ENCODE peak calls at places on chromosomes 12 and 14, in five cellular contexts. One of them, this sample, is unnamed.

GRCh38 chr14:25848601-25849000 is 749.2 kb downstream of the NOVA1 start:
- DNase-seq in cardiac muscle cell: no peak
- DNase-seq in CD8-positive, alpha-beta T cell: no peak
- DNase-seq in IMR-90: no peak
- DNase-seq in tibial artery: no peak
- DNase-seq in this sample: no peak

GRCh38 chr12:78191611-78192010 is 360.9 kb downstream of the NAV3 start:
- DNase-seq in cardiac muscle cell: no peak
- DNase-seq in CD8-positive, alpha-beta T cell: no peak
- DNase-seq in IMR-90: peak; percentile 47
- DNase-seq in tibial artery: no peak
- DNase-seq in this sample: no peak

GRCh38 chr12:6834873-6835272 is 5.9 kb upstream of the GNB3 start:
- DNase-seq in cardiac muscle cell: no peak
- DNase-seq in CD8-positive, alpha-beta T cell: no peak
- DNase-seq in IMR-90: no peak
- DNase-seq in tibial artery: no peak
- DNase-seq in this sample: no peak

GRCh38 chr12:110725267-110725666 is 17.4 kb downstream of the PPP1CC start:
- DNase-seq in cardiac muscle cell: no peak
- DNase-seq in CD8-positive, alpha-beta T cell: no peak
- DNase-seq in IMR-90: no peak
- DNase-seq in tibial artery: no peak
- DNase-seq in this sample: no peak

GRCh38 chr14:25150934-25151790 is 101.2 kb upstream of the STXBP6 start:
- DNase-seq in cardiac muscle cell: peak; percentile 73
- DNase-seq in CD8-positive, alpha-beta T cell: no peak
- DNase-seq in IMR-90: peak; percentile 71
- DNase-seq in tibial artery: no peak
- DNase-seq in this sample: no peak

GRCh38 chr12:32533971-32534590 is 134.7 kb downstream of the FGD4 start:
- DNase-seq in cardiac muscle cell: peak; percentile 67
- DNase-seq in CD8-positive, alpha-beta T cell: no peak
- DNase-seq in IMR-90: peak; percentile 98
- DNase-seq in tibial artery: peak; percentile 79
- DNase-seq in this sample: peak; percentile 53

GRCh38 chr14:68397827-68398226 is 395.0 kb downstream of the ZFP36L1 start:
- DNase-seq in cardiac muscle cell: no peak
- DNase-seq in CD8-positive, alpha-beta T cell: no peak
- DNase-seq in IMR-90: peak; percentile 74
- DNase-seq in tibial artery: no peak
- DNase-seq in this sample: no peak

GRCh38 chr14:98292191-98292590 is 979.8 kb downstream of the BCL11B start:
- DNase-seq in cardiac muscle cell: no peak
- DNase-seq in CD8-positive, alpha-beta T cell: no peak
- DNase-seq in IMR-90: no peak
- DNase-seq in tibial artery: no peak
- DNase-seq in this sample: no peak

GRCh38 chr14:57987051-57987450 is 121.2 kb upstream of the SLC35F4 start:
- DNase-seq in cardiac muscle cell: no peak
- DNase-seq in CD8-positive, alpha-beta T cell: no peak
- DNase-seq in IMR-90: no peak
- DNase-seq in tibial artery: no peak
- DNase-seq in this sample: no peak

GRCh38 chr12:110694330-110694891 is 5.5 kb upstream of the HVCN1 start:
- DNase-seq in cardiac muscle cell: no peak
- DNase-seq in CD8-positive, alpha-beta T cell: no peak
- DNase-seq in IMR-90: no peak
- DNase-seq in tibial artery: peak; percentile 54
- DNase-seq in this sample: no peak

GRCh38 chr12:109291531-109292341 is 17.3 kb downstream of the FOXN4 start:
- DNase-seq in cardiac muscle cell: peak; percentile 89
- DNase-seq in CD8-positive, alpha-beta T cell: no peak
- DNase-seq in IMR-90: no peak
- DNase-seq in tibial artery: peak; percentile 45
- DNase-seq in this sample: peak; percentile 37

GRCh38 chr14:72665259-72665658 is 228.6 kb downstream of the DPF3 start:
- DNase-seq in cardiac muscle cell: no peak
- DNase-seq in CD8-positive, alpha-beta T cell: no peak
- DNase-seq in IMR-90: peak; percentile 100
- DNase-seq in tibial artery: no peak
- DNase-seq in this sample: no peak

GRCh38 chr14:42779024-42779423 is 1172.3 kb downstream of the LRFN5 start:
- DNase-seq in cardiac muscle cell: no peak
- DNase-seq in CD8-positive, alpha-beta T cell: no peak
- DNase-seq in IMR-90: peak; percentile 10
- DNase-seq in tibial artery: no peak
- DNase-seq in this sample: no peak

GRCh38 chr12:95918194-95918993 is 24.0 kb downstream of the CCDC38 start:
- DNase-seq in cardiac muscle cell: peak; percentile 67
- DNase-seq in CD8-positive, alpha-beta T cell: peak; percentile 10
- DNase-seq in IMR-90: peak; percentile 42
- DNase-seq in tibial artery: peak; percentile 22
- DNase-seq in this sample: peak; percentile 48

GRCh38 chr12:20459920-20460319 is 91.6 kb downstream of the PDE3A start:
- DNase-seq in cardiac muscle cell: no peak
- DNase-seq in CD8-positive, alpha-beta T cell: no peak
- DNase-seq in IMR-90: no peak
- DNase-seq in tibial artery: no peak
- DNase-seq in this sample: no peak

GRCh38 chr12:116839287-116839830 is 41.9 kb downstream of the HRK start:
- DNase-seq in cardiac muscle cell: no peak
- DNase-seq in CD8-positive, alpha-beta T cell: no peak
- DNase-seq in IMR-90: no peak
- DNase-seq in tibial artery: no peak
- DNase-seq in this sample: no peak

GRCh38 chr14:97655169-97655948 is 858.2 kb downstream of the VRK1 start:
- DNase-seq in cardiac muscle cell: no peak
- DNase-seq in CD8-positive, alpha-beta T cell: no peak
- DNase-seq in IMR-90: no peak
- DNase-seq in tibial artery: no peak
- DNase-seq in this sample: no peak

GRCh38 chr12:80622271-80622670 is 85.2 kb upstream of the MYF6 start:
- DNase-seq in cardiac muscle cell: no peak
- DNase-seq in CD8-positive, alpha-beta T cell: no peak
- DNase-seq in IMR-90: no peak
- DNase-seq in tibial artery: no peak
- DNase-seq in this sample: no peak

GRCh38 chr14:84006643-84007137 is 1523.3 kb upstream of the FLRT2 start:
- DNase-seq in cardiac muscle cell: peak; percentile 25
- DNase-seq in CD8-positive, alpha-beta T cell: no peak
- DNase-seq in IMR-90: no peak
- DNase-seq in tibial artery: no peak
- DNase-seq in this sample: no peak

GRCh38 chr14:68248481-68249255 is 429.1 kb downstream of the RAD51B start:
- DNase-seq in cardiac muscle cell: peak; percentile 71
- DNase-seq in CD8-positive, alpha-beta T cell: no peak
- DNase-seq in IMR-90: peak; percentile 78
- DNase-seq in tibial artery: no peak
- DNase-seq in this sample: no peak

GRCh38 chr14:61051046-61051445 is 70.0 kb downstream of the SLC38A6 start:
- DNase-seq in cardiac muscle cell: peak; percentile 26
- DNase-seq in CD8-positive, alpha-beta T cell: no peak
- DNase-seq in IMR-90: peak; percentile 10
- DNase-seq in tibial artery: peak; percentile 66
- DNase-seq in this sample: no peak

GRCh38 chr12:57093412-57094193 is 4.7 kb downstream of the NAB2 start:
- DNase-seq in cardiac muscle cell: peak; percentile 70
- DNase-seq in CD8-positive, alpha-beta T cell: peak; percentile 52
- DNase-seq in IMR-90: peak; percentile 90
- DNase-seq in tibial artery: peak; percentile 77
- DNase-seq in this sample: peak; percentile 77

GRCh38 chr12:30824311-30824710 is 69.6 kb upstream of the CAPRIN2 start:
- DNase-seq in cardiac muscle cell: no peak
- DNase-seq in CD8-positive, alpha-beta T cell: no peak
- DNase-seq in IMR-90: no peak
- DNase-seq in tibial artery: no peak
- DNase-seq in this sample: no peak

GRCh38 chr12:30826276-30826675 is 71.5 kb upstream of the CAPRIN2 start:
- DNase-seq in cardiac muscle cell: no peak
- DNase-seq in CD8-positive, alpha-beta T cell: no peak
- DNase-seq in IMR-90: no peak
- DNase-seq in tibial artery: no peak
- DNase-seq in this sample: no peak

GRCh38 chr12:30823140-30823669 is 68.5 kb upstream of the CAPRIN2 start:
- DNase-seq in cardiac muscle cell: peak; percentile 9
- DNase-seq in CD8-positive, alpha-beta T cell: peak; percentile 9
- DNase-seq in IMR-90: no peak
- DNase-seq in tibial artery: no peak
- DNase-seq in this sample: peak; percentile 50

GRCh38 chr12:30823764-30824163 is 69.0 kb upstream of the CAPRIN2 start:
- DNase-seq in cardiac muscle cell: no peak
- DNase-seq in CD8-positive, alpha-beta T cell: no peak
- DNase-seq in IMR-90: no peak
- DNase-seq in tibial artery: no peak
- DNase-seq in this sample: no peak

DNA sequence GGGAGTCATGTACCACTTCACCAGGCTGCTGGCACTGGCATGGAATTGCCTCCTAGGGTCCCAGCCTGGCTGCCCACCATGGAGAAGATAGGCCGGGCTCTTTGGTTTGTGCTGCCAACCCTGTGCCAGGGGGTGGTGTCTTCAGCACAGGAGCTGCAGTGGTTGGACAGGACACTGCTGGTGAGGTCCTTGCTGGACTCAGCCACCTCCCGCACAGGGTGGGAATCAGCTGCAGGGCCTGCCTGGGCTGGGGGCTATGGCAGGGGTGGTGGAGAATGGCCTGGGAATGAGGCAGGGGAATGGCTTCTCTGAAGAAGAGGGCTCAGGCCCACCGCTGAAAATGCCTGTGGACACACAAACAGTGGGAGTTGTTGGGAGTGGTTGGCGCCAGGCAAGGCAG is 70.6 kb upstream of the CAPRIN2 start:
- DNase-seq in cardiac muscle cell: no peak
- DNase-seq in CD8-positive, alpha-beta T cell: no peak
- DNase-seq in IMR-90: no peak
- DNase-seq in tibial artery: no peak
- DNase-seq in this sample: no peak
- H3K27me3 ChIP-seq in cardiac muscle cell: peaks cover 12% of the 10 kb centered on the region
- H3K27me3 ChIP-seq in CD8-positive, alpha-beta T cell: no peaks in the 10 kb centered on the region
- H3K27me3 ChIP-seq in IMR-90: peaks cover 26% of the 10 kb centered on the region
- H3K27me3 ChIP-seq in tibial artery: no peaks in the 10 kb centered on the region
- H3K27me3 ChIP-seq in this sample: no peaks in the 10 kb centered on the region

DNA sequence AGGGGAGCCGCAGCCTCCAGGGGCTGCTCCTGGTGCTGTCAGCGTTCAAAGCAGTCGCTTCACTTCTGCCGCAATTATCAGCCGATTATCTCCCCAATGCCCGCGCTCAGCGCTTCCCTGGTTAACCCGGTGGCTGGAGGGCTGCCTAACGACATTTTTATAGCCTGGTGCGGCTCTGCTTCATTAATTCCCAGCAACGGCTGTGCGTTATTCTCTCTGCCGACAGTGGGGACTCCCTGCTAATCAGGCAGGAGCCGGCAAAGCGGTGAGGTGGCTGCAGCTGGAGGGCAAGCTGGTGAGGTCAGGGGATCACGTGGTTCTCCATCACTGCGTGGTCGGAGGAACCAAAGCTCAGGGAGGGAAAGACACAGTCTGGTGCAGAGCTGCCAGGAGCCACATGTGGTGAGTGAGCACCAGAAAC is 62.9 kb downstream of the GLRX5 start:
- DNase-seq in cardiac muscle cell: peak; percentile 62
- DNase-seq in CD8-positive, alpha-beta T cell: no peak
- DNase-seq in IMR-90: peak; percentile 43
- DNase-seq in tibial artery: no peak
- DNase-seq in this sample: no peak
- H3K4me3 ChIP-seq in cardiac muscle cell: peak overlapping the region; percentile 13
- H3K4me3 ChIP-seq in CD8-positive, alpha-beta T cell: no peak overlapping the region
- H3K4me3 ChIP-seq in IMR-90: no peak overlapping the region
- H3K4me3 ChIP-seq in tibial artery: no peak overlapping the region
- H3K4me3 ChIP-seq in this sample: no peak overlapping the region

GRCh38 chr12:53824001-53824716 is 72.4 kb upstream of the CISTR start:
- DNase-seq in cardiac muscle cell: no peak
- DNase-seq in CD8-positive, alpha-beta T cell: no peak
- DNase-seq in IMR-90: no peak
- DNase-seq in tibial artery: no peak
- DNase-seq in this sample: no peak
- H3K27me3 ChIP-seq in cardiac muscle cell: peaks cover 9% of the 10 kb centered on the region
- H3K27me3 ChIP-seq in CD8-positive, alpha-beta T cell: no peaks in the 10 kb centered on the region
- H3K27me3 ChIP-seq in IMR-90: peaks cover 13% of the 10 kb centered on the region
- H3K27me3 ChIP-seq in tibial artery: peaks cover 29% of the 10 kb centered on the region
- H3K27me3 ChIP-seq in this sample: no peaks in the 10 kb centered on the region

GRCh38 chr14:105452963-105453362 is 21.7 kb upstream of the CRIP2 start:
- DNase-seq in cardiac muscle cell: no peak
- DNase-seq in CD8-positive, alpha-beta T cell: no peak
- DNase-seq in IMR-90: no peak
- DNase-seq in tibial artery: no peak
- DNase-seq in this sample: no peak

GRCh38 chr14:105453847-105454246 is 20.8 kb upstream of the CRIP2 start:
- DNase-seq in cardiac muscle cell: no peak
- DNase-seq in CD8-positive, alpha-beta T cell: no peak
- DNase-seq in IMR-90: no peak
- DNase-seq in tibial artery: no peak
- DNase-seq in this sample: no peak

GRCh38 chr14:105455766-105456660 is 18.6 kb upstream of the CRIP2 start:
- DNase-seq in cardiac muscle cell: no peak
- DNase-seq in CD8-positive, alpha-beta T cell: no peak
- DNase-seq in IMR-90: no peak
- DNase-seq in tibial artery: no peak
- DNase-seq in this sample: no peak

GRCh38 chr14:105456736-105457703 is 17.6 kb upstream of the CRIP2 start:
- DNase-seq in cardiac muscle cell: no peak
- DNase-seq in CD8-positive, alpha-beta T cell: no peak
- DNase-seq in IMR-90: no peak
- DNase-seq in tibial artery: no peak
- DNase-seq in this sample: no peak

DNA sequence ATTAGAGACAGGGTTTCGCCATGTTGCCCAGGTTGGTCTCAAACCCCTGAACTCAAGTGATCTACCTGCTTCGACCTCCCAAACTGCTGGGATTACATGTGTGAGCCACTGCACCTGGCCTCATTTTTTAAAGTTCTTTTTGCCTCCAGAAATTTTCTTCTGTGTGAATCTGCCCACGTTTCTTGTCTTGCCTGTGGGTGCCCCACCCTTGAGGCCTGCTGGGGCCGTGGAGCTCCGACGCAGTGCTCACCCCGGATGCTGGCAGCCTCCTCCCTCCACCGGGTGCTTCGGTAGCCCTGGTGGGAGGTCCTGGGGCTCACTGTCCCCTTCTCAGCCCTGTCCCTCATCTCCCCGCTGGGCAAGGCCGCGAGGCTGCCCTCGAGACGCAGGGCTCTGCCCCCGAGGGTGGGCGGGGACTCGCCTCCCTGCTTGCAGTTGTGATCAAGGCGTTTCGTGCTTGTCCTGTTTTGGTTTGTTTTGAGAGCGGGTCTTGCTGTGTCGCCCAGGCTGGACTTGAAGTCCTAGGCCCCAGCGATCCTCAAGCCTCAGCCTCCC is 19.5 kb upstream of the CRIP2 start:
- DNase-seq in cardiac muscle cell: no peak
- DNase-seq in CD8-positive, alpha-beta T cell: no peak
- DNase-seq in IMR-90: no peak
- DNase-seq in tibial artery: no peak
- DNase-seq in this sample: no peak
- H3K4me3 ChIP-seq in cardiac muscle cell: no peak overlapping the region
- H3K4me3 ChIP-seq in CD8-positive, alpha-beta T cell: no peak overlapping the region
- H3K4me3 ChIP-seq in IMR-90: no peak overlapping the region
- H3K4me3 ChIP-seq in tibial artery: no peak overlapping the region
- H3K4me3 ChIP-seq in this sample: no peak overlapping the region